ENCODE peak calls at places on chromosomes 2 and 18, in nine cellular contexts. One of them, this sample, is unnamed.

GRCh38 chr2:202555354-202555753 is 79.4 kb upstream of the FAM117B start:
- DNase-seq in memory B cell: no peak
- DNase-seq in myocyte: peak
- DNase-seq in transverse colon: no peak
- DNase-seq in T-helper 22 cell: no peak
- DNase-seq in AG08396: no peak
- DNase-seq in left colon: no peak
- DNase-seq in iPS-NIHi11: no peak
- DNase-seq in amniotic stem cell: no peak
- DNase-seq in this sample: no peak

GRCh38 chr18:3554811-3555427 is 104.9 kb downstream of the TGIF1 start:
- DNase-seq in T-helper 22 cell: no peak
- DNase-seq in myocyte: no peak
- DNase-seq in iPS-NIHi11: no peak
- DNase-seq in memory B cell: no peak
- DNase-seq in left colon: no peak
- DNase-seq in amniotic stem cell: no peak
- DNase-seq in transverse colon: no peak
- DNase-seq in AG08396: no peak
- DNase-seq in this sample: no peak

GRCh38 chr2:98412751-98413445 is 31.8 kb upstream of the INPP4A start:
- DNase-seq in amniotic stem cell: peak
- DNase-seq in iPS-NIHi11: peak
- DNase-seq in myocyte: peak
- DNase-seq in transverse colon: peak
- DNase-seq in memory B cell: peak
- DNase-seq in AG08396: peak
- DNase-seq in left colon: no peak
- DNase-seq in T-helper 22 cell: peak
- DNase-seq in this sample: peak

GRCh38 chr2:181471783-181472182 is 14.6 kb downstream of the ITGA4 start:
- DNase-seq in T-helper 22 cell: no peak
- DNase-seq in myocyte: peak
- DNase-seq in iPS-NIHi11: no peak
- DNase-seq in amniotic stem cell: no peak
- DNase-seq in AG08396: no peak
- DNase-seq in left colon: no peak
- DNase-seq in transverse colon: no peak
- DNase-seq in memory B cell: no peak
- DNase-seq in this sample: no peak

GRCh38 chr2:50727940-50728339 is 304.0 kb downstream of the NRXN1 start:
- DNase-seq in iPS-NIHi11: no peak
- DNase-seq in left colon: no peak
- DNase-seq in amniotic stem cell: no peak
- DNase-seq in myocyte: no peak
- DNase-seq in memory B cell: no peak
- DNase-seq in T-helper 22 cell: no peak
- DNase-seq in transverse colon: no peak
- DNase-seq in AG08396: no peak
- DNase-seq in this sample: no peak

GRCh38 chr18:6878881-6879280 is 149.4 kb downstream of the ARHGAP28 start:
- DNase-seq in left colon: no peak
- DNase-seq in memory B cell: no peak
- DNase-seq in iPS-NIHi11: peak
- DNase-seq in T-helper 22 cell: no peak
- DNase-seq in amniotic stem cell: no peak
- DNase-seq in myocyte: no peak
- DNase-seq in transverse colon: no peak
- DNase-seq in AG08396: no peak
- DNase-seq in this sample: no peak

GRCh38 chr18:5879479-5879882 is 15.8 kb downstream of the TMEM200C start:
- DNase-seq in myocyte: peak
- DNase-seq in memory B cell: no peak
- DNase-seq in left colon: no peak
- DNase-seq in AG08396: no peak
- DNase-seq in iPS-NIHi11: peak
- DNase-seq in T-helper 22 cell: no peak
- DNase-seq in amniotic stem cell: peak
- DNase-seq in transverse colon: no peak
- DNase-seq in this sample: no peak

GRCh38 chr2:175057078-175057685 is 52.0 kb upstream of the CHN1 start:
- DNase-seq in amniotic stem cell: no peak
- DNase-seq in T-helper 22 cell: no peak
- DNase-seq in transverse colon: no peak
- DNase-seq in iPS-NIHi11: peak
- DNase-seq in AG08396: no peak
- DNase-seq in left colon: no peak
- DNase-seq in memory B cell: no peak
- DNase-seq in myocyte: no peak
- DNase-seq in this sample: no peak

GRCh38 chr18:36527025-36527424 is 229.5 kb downstream of the FHOD3 start:
- DNase-seq in transverse colon: no peak
- DNase-seq in left colon: no peak
- DNase-seq in iPS-NIHi11: no peak
- DNase-seq in T-helper 22 cell: no peak
- DNase-seq in memory B cell: no peak
- DNase-seq in myocyte: no peak
- DNase-seq in amniotic stem cell: no peak
- DNase-seq in AG08396: no peak
- DNase-seq in this sample: no peak

GRCh38 chr18:33116376-33116775 is 324.1 kb downstream of the CCDC178 start:
- DNase-seq in T-helper 22 cell: no peak
- DNase-seq in AG08396: no peak
- DNase-seq in myocyte: no peak
- DNase-seq in iPS-NIHi11: no peak
- DNase-seq in amniotic stem cell: no peak
- DNase-seq in transverse colon: peak
- DNase-seq in left colon: peak
- DNase-seq in memory B cell: no peak
- DNase-seq in this sample: no peak

GRCh38 chr2:66576381-66577330 is 141.7 kb downstream of the MEIS1 start:
- DNase-seq in left colon: no peak
- DNase-seq in iPS-NIHi11: no peak
- DNase-seq in T-helper 22 cell: no peak
- DNase-seq in transverse colon: no peak
- DNase-seq in amniotic stem cell: no peak
- DNase-seq in myocyte: peak
- DNase-seq in memory B cell: no peak
- DNase-seq in AG08396: peak
- DNase-seq in this sample: no peak

GRCh38 chr2:2328847-2329246 is 2.2 kb downstream of the MYT1L start:
- DNase-seq in myocyte: peak
- DNase-seq in left colon: no peak
- DNase-seq in memory B cell: no peak
- DNase-seq in T-helper 22 cell: no peak
- DNase-seq in transverse colon: no peak
- DNase-seq in AG08396: no peak
- DNase-seq in amniotic stem cell: no peak
- DNase-seq in iPS-NIHi11: peak
- DNase-seq in this sample: no peak

GRCh38 chr2:5914831-5915611 is 222.8 kb downstream of the SOX11 start:
- DNase-seq in transverse colon: no peak
- DNase-seq in AG08396: peak
- DNase-seq in amniotic stem cell: peak
- DNase-seq in T-helper 22 cell: no peak
- DNase-seq in iPS-NIHi11: no peak
- DNase-seq in left colon: no peak
- DNase-seq in memory B cell: no peak
- DNase-seq in myocyte: peak
- DNase-seq in this sample: no peak

GRCh38 chr2:96116879-96117533 is 635 bp upstream of the ADRA2B start:
- DNase-seq in left colon: peak
- DNase-seq in memory B cell: peak
- DNase-seq in amniotic stem cell: no peak
- DNase-seq in AG08396: peak
- DNase-seq in T-helper 22 cell: peak
- DNase-seq in iPS-NIHi11: peak
- DNase-seq in myocyte: peak
- DNase-seq in transverse colon: peak
- DNase-seq in this sample: peak

GRCh38 chr2:31525876-31526275 is 54.9 kb downstream of the SRD5A2 start:
- DNase-seq in amniotic stem cell: no peak
- DNase-seq in AG08396: no peak
- DNase-seq in iPS-NIHi11: no peak
- DNase-seq in left colon: no peak
- DNase-seq in T-helper 22 cell: no peak
- DNase-seq in myocyte: no peak
- DNase-seq in transverse colon: no peak
- DNase-seq in memory B cell: no peak
- DNase-seq in this sample: no peak

GRCh38 chr2:192070099-192070498 is 124.6 kb downstream of the TMEFF2 start:
- DNase-seq in AG08396: no peak
- DNase-seq in left colon: no peak
- DNase-seq in T-helper 22 cell: no peak
- DNase-seq in transverse colon: no peak
- DNase-seq in myocyte: no peak
- DNase-seq in memory B cell: no peak
- DNase-seq in iPS-NIHi11: no peak
- DNase-seq in amniotic stem cell: peak
- DNase-seq in this sample: no peak

GRCh38 chr18:57748770-57749603 is 54.1 kb downstream of the ATP8B1 start:
- DNase-seq in AG08396: no peak
- DNase-seq in myocyte: no peak
- DNase-seq in left colon: peak
- DNase-seq in transverse colon: no peak
- DNase-seq in amniotic stem cell: no peak
- DNase-seq in iPS-NIHi11: no peak
- DNase-seq in memory B cell: no peak
- DNase-seq in T-helper 22 cell: no peak
- DNase-seq in this sample: no peak

GRCh38 chr2:211455225-211455841 is 898.9 kb downstream of the CPS1 start:
- DNase-seq in myocyte: peak
- DNase-seq in left colon: no peak
- DNase-seq in amniotic stem cell: peak
- DNase-seq in memory B cell: no peak
- DNase-seq in T-helper 22 cell: no peak
- DNase-seq in transverse colon: peak
- DNase-seq in iPS-NIHi11: peak
- DNase-seq in AG08396: peak
- DNase-seq in this sample: no peak

GRCh38 chr2:40625849-40626248 is 174.0 kb upstream of the SLC8A1 start:
- DNase-seq in myocyte: peak
- DNase-seq in memory B cell: no peak
- DNase-seq in iPS-NIHi11: no peak
- DNase-seq in transverse colon: no peak
- DNase-seq in left colon: no peak
- DNase-seq in AG08396: peak
- DNase-seq in T-helper 22 cell: no peak
- DNase-seq in amniotic stem cell: peak
- DNase-seq in this sample: no peak

GRCh38 chr18:45449761-45450227 is 165.5 kb upstream of the SLC14A2 start:
- DNase-seq in amniotic stem cell: no peak
- DNase-seq in transverse colon: peak
- DNase-seq in iPS-NIHi11: no peak
- DNase-seq in memory B cell: no peak
- DNase-seq in myocyte: peak
- DNase-seq in left colon: peak
- DNase-seq in T-helper 22 cell: no peak
- DNase-seq in AG08396: peak
- DNase-seq in this sample: no peak

GRCh38 chr2:24891201-24891600 is 28.8 kb downstream of the ADCY3 start:
- DNase-seq in left colon: no peak
- DNase-seq in myocyte: no peak
- DNase-seq in memory B cell: no peak
- DNase-seq in T-helper 22 cell: no peak
- DNase-seq in transverse colon: no peak
- DNase-seq in iPS-NIHi11: no peak
- DNase-seq in amniotic stem cell: no peak
- DNase-seq in AG08396: no peak
- DNase-seq in this sample: no peak

GRCh38 chr2:215983581-215984351 is 29.6 kb downstream of the MREG start:
- DNase-seq in left colon: no peak
- DNase-seq in memory B cell: no peak
- DNase-seq in T-helper 22 cell: no peak
- DNase-seq in myocyte: peak
- DNase-seq in transverse colon: no peak
- DNase-seq in amniotic stem cell: no peak
- DNase-seq in iPS-NIHi11: no peak
- DNase-seq in AG08396: no peak
- DNase-seq in this sample: no peak

GRCh38 chr2:65662654-65663432 is 230.4 kb upstream of the SPRED2 start:
- DNase-seq in iPS-NIHi11: no peak
- DNase-seq in left colon: no peak
- DNase-seq in T-helper 22 cell: no peak
- DNase-seq in AG08396: peak
- DNase-seq in memory B cell: no peak
- DNase-seq in amniotic stem cell: no peak
- DNase-seq in transverse colon: peak
- DNase-seq in myocyte: peak
- DNase-seq in this sample: no peak

GRCh38 chr18:13800505-13801259 is 23.3 kb upstream of the MC5R start:
- DNase-seq in AG08396: peak
- DNase-seq in iPS-NIHi11: peak
- DNase-seq in memory B cell: no peak
- DNase-seq in T-helper 22 cell: no peak
- DNase-seq in transverse colon: peak
- DNase-seq in myocyte: peak
- DNase-seq in left colon: peak
- DNase-seq in amniotic stem cell: no peak
- DNase-seq in this sample: no peak

GRCh38 chr2:226891780-226892590 is 56.1 kb downstream of the RHBDD1 start:
- DNase-seq in left colon: no peak
- DNase-seq in AG08396: peak
- DNase-seq in T-helper 22 cell: no peak
- DNase-seq in transverse colon: no peak
- DNase-seq in amniotic stem cell: peak
- DNase-seq in myocyte: no peak
- DNase-seq in memory B cell: no peak
- DNase-seq in iPS-NIHi11: no peak
- DNase-seq in this sample: no peak

GRCh38 chr18:51153659-51154371 is 43.7 kb downstream of the MEX3C start:
- DNase-seq in memory B cell: peak
- DNase-seq in myocyte: peak
- DNase-seq in AG08396: no peak
- DNase-seq in amniotic stem cell: no peak
- DNase-seq in iPS-NIHi11: no peak
- DNase-seq in left colon: peak
- DNase-seq in T-helper 22 cell: peak
- DNase-seq in transverse colon: peak
- DNase-seq in this sample: peak

GRCh38 chr2:214519258-214519818 is 108.5 kb downstream of the VWC2L start:
- DNase-seq in memory B cell: no peak
- DNase-seq in AG08396: no peak
- DNase-seq in left colon: no peak
- DNase-seq in iPS-NIHi11: no peak
- DNase-seq in amniotic stem cell: no peak
- DNase-seq in T-helper 22 cell: no peak
- DNase-seq in transverse colon: no peak
- DNase-seq in myocyte: peak
- DNase-seq in this sample: no peak

GRCh38 chr18:77340815-77341214 is 91.2 kb downstream of the GALR1 start:
- DNase-seq in transverse colon: no peak
- DNase-seq in T-helper 22 cell: no peak
- DNase-seq in AG08396: no peak
- DNase-seq in myocyte: no peak
- DNase-seq in iPS-NIHi11: no peak
- DNase-seq in amniotic stem cell: no peak
- DNase-seq in left colon: no peak
- DNase-seq in memory B cell: no peak
- DNase-seq in this sample: no peak

GRCh38 chr18:29007986-29008654 is 831.2 kb upstream of the CDH2 start:
- DNase-seq in T-helper 22 cell: no peak
- DNase-seq in amniotic stem cell: no peak
- DNase-seq in transverse colon: no peak
- DNase-seq in memory B cell: no peak
- DNase-seq in iPS-NIHi11: no peak
- DNase-seq in left colon: no peak
- DNase-seq in myocyte: no peak
- DNase-seq in AG08396: no peak
- DNase-seq in this sample: no peak